ENCODE peak calls at places on chromosomes 16 and 17, in ten cellular contexts. E, T, A, M, K, I, P, Q, G and H are unnamed samples.

GRCh38 chr17:3029213-3029913 is 34.0 kb downstream of the OR1D5 start:
- DNase-seq in Q (no peak), P (no peak), M (no peak), K (peak; percentile 12), E (no peak), A (no peak), G (no peak), T (no peak), I (peak; percentile 61), H (no peak)

GRCh38 chr17:807146-808002 is 25.2 kb downstream of the MRM3 start:
- DNase-seq in E (no peak), I (no peak), G (no peak), A (no peak), P (no peak), K (no peak), T (no peak), Q (no peak), M (no peak), H (no peak)

GRCh38 chr17:9907883-9908648 is 3.0 kb upstream of the RCVRN start:
- DNase-seq in T (no peak), E (no peak), P (no peak), Q (no peak), I (peak; percentile 43), A (no peak), M (no peak), K (no peak), G (peak; percentile 57), H (no peak)

GRCh38 chr16:84095466-84095865 is 21.3 kb downstream of the MBTPS1 start:
- DNase-seq in G (no peak), E (no peak), I (no peak), T (no peak), Q (no peak), K (no peak), A (no peak), P (no peak), M (no peak), H (no peak)

GRCh38 chr17:37742762-37743611 is 1.9 kb downstream of the HNF1B start:
- DNase-seq in G (peak; percentile 69), M (no peak), A (peak; percentile 73), E (no peak), K (no peak), Q (peak; percentile 42), T (peak; percentile 47), I (no peak), P (peak; percentile 52), H (peak; percentile 59)

GRCh38 chr16:57564571-57565270 is 22.3 kb downstream of the ADGRG5 start:
- DNase-seq in G (no peak), P (no peak), Q (no peak), E (peak; percentile 54), M (no peak), T (no peak), K (no peak), A (no peak), I (no peak), H (no peak)

GRCh38 chr16:9053006-9053601 is 38.3 kb upstream of the HAPSTR1 start:
- DNase-seq in E (peak; percentile 79), M (no peak), G (peak; percentile 95), I (no peak), K (peak; percentile 33), T (peak; percentile 86), Q (peak; percentile 32), P (peak; percentile 45), A (peak; percentile 85), H (peak; percentile 95)

GRCh38 chr17:43645765-43646481 is 15.8 kb downstream of the MEOX1 start:
- DNase-seq in G (no peak), A (no peak), M (peak; percentile 57), K (peak; percentile 78), P (peak; percentile 24), I (peak; percentile 88), E (peak; percentile 38), T (peak; percentile 84), Q (peak; percentile 26), H (peak; percentile 49)

GRCh38 chr16:81181013-81181720 is 57.3 kb upstream of the BCO1 start:
- DNase-seq in Q (peak; percentile 96), P (peak; percentile 62), A (peak; percentile 91), E (peak; percentile 95), K (peak; percentile 95), I (no peak), T (no peak), M (peak; percentile 96), G (peak; percentile 93), H (peak; percentile 88)

GRCh38 chr17:74639704-74640142 is 16.2 kb upstream of the CD300E start:
- DNase-seq in K (peak; percentile 23), T (no peak), M (no peak), G (no peak), I (no peak), Q (no peak), A (no peak), P (no peak), E (no peak), H (no peak)

DNA sequence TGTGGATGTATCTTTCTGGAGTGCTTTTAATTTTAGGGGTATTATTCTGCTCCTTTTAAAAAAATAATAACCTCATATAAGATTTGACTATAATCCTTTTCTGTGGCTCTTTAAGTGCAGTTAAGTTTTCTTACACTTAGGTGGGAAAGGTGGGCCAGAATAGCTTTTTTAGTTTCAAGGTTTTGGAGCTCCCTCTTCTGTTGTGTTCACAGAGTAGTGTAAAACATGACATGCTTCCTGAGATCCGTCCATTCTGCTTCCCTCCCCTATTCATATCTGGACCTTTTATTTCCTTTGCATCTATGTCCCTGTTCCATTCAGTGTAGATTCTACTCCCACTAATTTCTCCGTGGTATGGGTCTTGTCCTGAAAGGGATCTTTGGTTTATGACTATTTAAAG is 12.8 kb downstream of the LRRC36 start:
- DNase-seq in I (no peak), P (no peak), K (no peak), G (peak; percentile 45), A (peak; percentile 38), E (peak; percentile 36), Q (peak; percentile 31), T (no peak), M (no peak), H (no peak)
- TF ChIP-seq CTCF in I (no peak), P (no peak), K (no peak), G (peak; percentile 37), A (peak; percentile 58), E (peak; percentile 39), Q (peak; percentile 45), T (peak; percentile 51), M (no peak), H (peak; percentile 11)

GRCh38 chr17:54439816-54440215 is 460.8 kb upstream of the TOM1L1 start:
- DNase-seq in E (no peak), Q (no peak), P (no peak), M (no peak), A (no peak), I (no peak), T (no peak), G (no peak), K (no peak), H (no peak)
- H3K9me3 ChIP-seq in E (no peaks in the 10 kb centered on the region), Q (peaks cover 13% of the 10 kb centered on the region), P (no peaks in the 10 kb centered on the region), M (peaks cover 5% of the 10 kb centered on the region), A (no peaks in the 10 kb centered on the region), I (peaks cover 14% of the 10 kb centered on the region), T (peaks cover 5% of the 10 kb centered on the region), G (peaks cover 4% of the 10 kb centered on the region), K (no peaks in the 10 kb centered on the region), H (no peaks in the 10 kb centered on the region)

GRCh38 chr16:87235810-87236515 is 81.2 kb downstream of the C16orf95 start:
- DNase-seq in K (no peak), A (no peak), E (no peak), P (no peak), G (no peak), M (no peak), T (no peak), I (no peak), Q (no peak), H (peak; percentile 26)
- TF ChIP-seq CTCF in K (no peak), A (no peak), E (no peak), P (no peak), G (no peak), M (no peak), T (no peak), I (no peak), Q (peak; percentile 32), H (peak; percentile 21)

GRCh38 chr16:35744716-35745115 is 2285.3 kb downstream of the TP53TG3F start:
- DNase-seq in P (no peak), M (no peak), E (no peak), Q (peak; percentile 1), A (no peak), K (no peak), G (no peak), I (no peak), T (no peak), H (no peak)
- H3K9me3 ChIP-seq in P (no peaks in the 10 kb centered on the region), M (peaks cover 48% of the 10 kb centered on the region), E (no peaks in the 10 kb centered on the region), Q (no peaks in the 10 kb centered on the region), A (no peaks in the 10 kb centered on the region), K (peaks cover 30% of the 10 kb centered on the region), G (no peaks in the 10 kb centered on the region), I (peaks cover 100% of the 10 kb centered on the region), T (no peaks in the 10 kb centered on the region), H (peaks cover 3% of the 10 kb centered on the region)

GRCh38 chr16:30949655-30950515 is 1.0 kb downstream of the ORAI3 start:
- DNase-seq in A (peak; percentile 61), M (peak; percentile 87), K (peak; percentile 94), T (peak; percentile 73), G (peak; percentile 84), E (peak; percentile 75), P (peak; percentile 66), Q (peak; percentile 20), I (peak; percentile 89), H (peak; percentile 67)
- TF ChIP-seq CTCF in A (no peak), M (no peak), K (no peak), T (no peak), G (peak; percentile 12), E (no peak), P (no peak), Q (no peak), I (no peak), H (peak; percentile 12)

DNA sequence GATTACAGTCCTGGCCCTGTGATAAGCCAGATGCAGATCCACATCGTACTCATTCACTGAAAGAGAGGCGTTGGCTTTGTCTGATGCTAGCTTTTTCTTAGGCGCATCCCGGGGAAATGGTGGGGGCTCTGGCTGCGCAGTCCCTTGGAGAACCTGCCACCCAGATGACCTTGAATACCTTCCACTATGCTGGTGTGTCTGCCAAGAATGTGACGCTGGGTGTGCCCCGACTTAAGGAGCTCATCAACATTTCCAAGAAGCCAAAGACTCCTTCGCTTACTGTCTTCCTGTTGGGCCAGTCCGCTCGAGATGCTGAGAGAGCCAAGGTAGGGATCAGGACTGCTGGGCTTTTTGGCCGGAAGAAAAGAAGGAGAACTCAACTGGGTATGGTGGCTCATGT is 24.0 kb downstream of the POLR2A start:
- DNase-seq in I (no peak), A (no peak), M (no peak), T (no peak), E (no peak), Q (no peak), P (no peak), G (no peak), K (no peak), H (no peak)
- H3K9me3 ChIP-seq in I (no peaks in the 10 kb centered on the region), A (no peaks in the 10 kb centered on the region), M (no peaks in the 10 kb centered on the region), T (no peaks in the 10 kb centered on the region), E (no peaks in the 10 kb centered on the region), Q (no peaks in the 10 kb centered on the region), P (no peaks in the 10 kb centered on the region), G (no peaks in the 10 kb centered on the region), K (no peaks in the 10 kb centered on the region), H (no peaks in the 10 kb centered on the region)

GRCh38 chr17:58019039-58019438 is 12.0 kb upstream of the SRSF1 start:
- DNase-seq in T (no peak), P (no peak), E (no peak), A (no peak), K (no peak), M (no peak), I (no peak), Q (no peak), G (no peak), H (no peak)

GRCh38 chr17:58019521-58019920 is 12.5 kb upstream of the SRSF1 start:
- DNase-seq in G (no peak), E (no peak), I (no peak), T (no peak), P (no peak), A (no peak), M (no peak), Q (no peak), K (no peak), H (no peak)

GRCh38 chr17:58020401-58020800 is 13.4 kb upstream of the SRSF1 start:
- DNase-seq in E (no peak), Q (no peak), G (no peak), T (no peak), A (no peak), P (no peak), K (no peak), M (no peak), I (no peak), H (no peak)
- TF ChIP-seq CTCF in E (no peak), Q (no peak), G (no peak), T (no peak), A (no peak), P (no peak), K (no peak), M (no peak), I (no peak), H (no peak)